ENCODE peak calls at places on chromosomes 12 and 14, in four cellular contexts. One of them, this sample, is unnamed.

GRCh38 chr12:57151741-57152407 is 4.5 kb upstream of the LRP1-AS start:
- DNase-seq in NCI-H2081: peak; percentile 46
- DNase-seq in T-helper 2 cell treated with Interferon-gamma antibody and Interleukin-4, amounts not matched to agents 5 μg/mL and 100 μg/mL, for 36 hours: no peak
- DNase-seq in cardiac muscle cell: peak; percentile 86
- DNase-seq in this sample: no peak

GRCh38 chr12:108825205-108825950 is 32.0 kb downstream of the SSH1 start:
- DNase-seq in NCI-H2081: no peak
- DNase-seq in cardiac muscle cell: peak; percentile 48
- DNase-seq in T-helper 2 cell treated with Interferon-gamma antibody and Interleukin-4, amounts not matched to agents 5 μg/mL and 100 μg/mL, for 36 hours: peak; percentile 27
- DNase-seq in this sample: no peak

GRCh38 chr12:118816296-118816695 is 165.0 kb upstream of the SRRM4 start:
- DNase-seq in NCI-H2081: no peak
- DNase-seq in T-helper 2 cell treated with Interferon-gamma antibody and Interleukin-4, amounts not matched to agents 5 μg/mL and 100 μg/mL, for 36 hours: no peak
- DNase-seq in cardiac muscle cell: no peak
- DNase-seq in this sample: no peak

GRCh38 chr12:47900480-47901129 is 4.2 kb downstream of the VDR start:
- DNase-seq in T-helper 2 cell treated with Interferon-gamma antibody and Interleukin-4, amounts not matched to agents 5 μg/mL and 100 μg/mL, for 36 hours: no peak
- DNase-seq in NCI-H2081: no peak
- DNase-seq in cardiac muscle cell: no peak
- DNase-seq in this sample: peak; percentile 63

GRCh38 chr14:31043379-31043778 is 17.2 kb upstream of the STRN3 start:
- DNase-seq in T-helper 2 cell treated with Interferon-gamma antibody and Interleukin-4, amounts not matched to agents 5 μg/mL and 100 μg/mL, for 36 hours: no peak
- DNase-seq in cardiac muscle cell: no peak
- DNase-seq in NCI-H2081: no peak
- DNase-seq in this sample: no peak

GRCh38 chr14:76371066-76371465 is 4.9 kb upstream of the ESRRB start:
- DNase-seq in cardiac muscle cell: no peak
- DNase-seq in NCI-H2081: no peak
- DNase-seq in T-helper 2 cell treated with Interferon-gamma antibody and Interleukin-4, amounts not matched to agents 5 μg/mL and 100 μg/mL, for 36 hours: no peak
- DNase-seq in this sample: no peak

GRCh38 chr12:123058471-123058870 is 78.0 kb downstream of the ARL6IP4 start:
- DNase-seq in NCI-H2081: no peak
- DNase-seq in cardiac muscle cell: no peak
- DNase-seq in T-helper 2 cell treated with Interferon-gamma antibody and Interleukin-4, amounts not matched to agents 5 μg/mL and 100 μg/mL, for 36 hours: no peak
- DNase-seq in this sample: no peak

GRCh38 chr12:42716521-42716920 is 127.0 kb upstream of the PRICKLE1 start:
- DNase-seq in cardiac muscle cell: peak; percentile 61
- DNase-seq in T-helper 2 cell treated with Interferon-gamma antibody and Interleukin-4, amounts not matched to agents 5 μg/mL and 100 μg/mL, for 36 hours: no peak
- DNase-seq in NCI-H2081: no peak
- DNase-seq in this sample: no peak

GRCh38 chr14:95503365-95504134 is 12.9 kb downstream of the SYNE3 start:
- DNase-seq in cardiac muscle cell: no peak
- DNase-seq in T-helper 2 cell treated with Interferon-gamma antibody and Interleukin-4, amounts not matched to agents 5 μg/mL and 100 μg/mL, for 36 hours: no peak
- DNase-seq in NCI-H2081: no peak
- DNase-seq in this sample: no peak

GRCh38 chr12:132439333-132439904 is 50.5 kb upstream of the FBRSL1 start:
- DNase-seq in NCI-H2081: no peak
- DNase-seq in T-helper 2 cell treated with Interferon-gamma antibody and Interleukin-4, amounts not matched to agents 5 μg/mL and 100 μg/mL, for 36 hours: no peak
- DNase-seq in cardiac muscle cell: no peak
- DNase-seq in this sample: no peak

GRCh38 chr12:52307836-52308806 is 13.1 kb downstream of the KRT83 start:
- DNase-seq in NCI-H2081: peak; percentile 25
- DNase-seq in cardiac muscle cell: peak; percentile 41
- DNase-seq in T-helper 2 cell treated with Interferon-gamma antibody and Interleukin-4, amounts not matched to agents 5 μg/mL and 100 μg/mL, for 36 hours: peak; percentile 54
- DNase-seq in this sample: peak; percentile 78

GRCh38 chr12:124393831-124394230 is 98.9 kb downstream of the RFLNA start:
- DNase-seq in T-helper 2 cell treated with Interferon-gamma antibody and Interleukin-4, amounts not matched to agents 5 μg/mL and 100 μg/mL, for 36 hours: no peak
- DNase-seq in cardiac muscle cell: no peak
- DNase-seq in NCI-H2081: no peak
- DNase-seq in this sample: no peak

This sample was measured in lower lobe of right lung.